ENCODE peak calls at places on chromosomes 6 and 20, in nine cellular contexts. J is amygdala, U is EL, X is NCI-H1092, K is NCI-H2029 treated with DMSO at 0.1 percent for 48 hours, W is ELR, E is skeletal muscle cell, H is testis, N is mesenteric fat pad. R is an unnamed sample.

GRCh38 chr20:45630366-45630765 is 718 bp downstream of the WFDC9 start:
- DNase-seq in X (no peak), E (no peak), W (peak), J (no peak), K (no peak), N (no peak), U (peak), H (no peak), R (no peak)

GRCh38 chr6:1993049-1993448 is 252.4 kb downstream of the GMDS start:
- DNase-seq in K (no peak), X (no peak), U (peak), E (no peak), N (no peak), H (no peak), W (peak), J (no peak), R (no peak)

GRCh38 chr6:113936093-113936934 is 34.6 kb downstream of the HDAC2 start:
- DNase-seq in H (no peak), E (peak), N (no peak), U (peak), W (peak), J (peak), K (peak), X (peak), R (peak)

GRCh38 chr6:111777357-111777756 is 95.9 kb downstream of the FYN start:
- DNase-seq in K (no peak), W (no peak), X (no peak), H (no peak), U (no peak), J (peak), E (no peak), N (no peak), R (no peak)

GRCh38 chr20:19922716-19923115 is 94.4 kb upstream of the NAA20 start:
- DNase-seq in J (no peak), X (no peak), H (peak), W (no peak), N (no peak), U (no peak), E (no peak), K (no peak), R (no peak)

GRCh38 chr20:9244811-9245210 is 175.9 kb downstream of the PLCB4 start:
- DNase-seq in X (no peak), U (no peak), J (no peak), W (no peak), N (no peak), K (no peak), H (no peak), E (no peak), R (no peak)

GRCh38 chr6:34922177-34922663 is 33.2 kb downstream of the ANKS1A start:
- DNase-seq in K (peak), U (peak), H (no peak), J (no peak), X (no peak), E (peak), W (peak), N (no peak), R (no peak)

GRCh38 chr6:169172435-169172834 is 81.2 kb downstream of the THBS2 start:
- DNase-seq in K (no peak), N (peak), H (no peak), X (no peak), U (peak), J (no peak), W (peak), E (no peak), R (no peak)

GRCh38 chr20:45924391-45925261 is 9.9 kb upstream of the PCIF1 start:
- DNase-seq in W (peak), U (no peak), J (no peak), H (peak), N (no peak), K (no peak), E (no peak), X (no peak), R (no peak)

GRCh38 chr20:22402990-22403859 is 181.1 kb downstream of the FOXA2 start:
- DNase-seq in X (no peak), J (no peak), K (peak), N (no peak), E (no peak), W (no peak), U (no peak), H (no peak), R (no peak)

GRCh38 chr6:335572-335971 is 43.3 kb downstream of the DUSP22 start:
- DNase-seq in N (peak), X (no peak), K (no peak), H (no peak), J (no peak), W (no peak), E (no peak), U (no peak), R (no peak)

GRCh38 chr6:46062312-46062711 is 46.7 kb upstream of the CLIC5 start:
- DNase-seq in X (no peak), W (no peak), K (no peak), U (no peak), H (no peak), N (no peak), E (no peak), J (no peak), R (no peak)

GRCh38 chr6:81553246-81553645 is 199.2 kb downstream of the TENT5A start:
- DNase-seq in N (no peak), J (no peak), E (no peak), W (peak), X (no peak), H (no peak), K (no peak), U (peak), R (no peak)

GRCh38 chr20:42027746-42028268 is 409.6 kb upstream of the CHD6 start:
- DNase-seq in E (no peak), U (no peak), K (peak), J (no peak), N (no peak), H (no peak), W (no peak), X (no peak), R (no peak)

GRCh38 chr6:133203344-133203697 is 37.8 kb upstream of the EYA4 start:
- DNase-seq in H (no peak), W (peak), U (no peak), N (no peak), J (no peak), X (no peak), K (no peak), E (no peak), R (no peak)

GRCh38 chr6:78607188-78607587 is 260.2 kb upstream of the IRAK1BP1 start:
- DNase-seq in J (no peak), H (no peak), W (peak), E (no peak), K (no peak), N (no peak), X (no peak), U (peak), R (no peak)

GRCh38 chr6:145294942-145295341 is 440.4 kb downstream of the EPM2A start:
- DNase-seq in K (no peak), H (no peak), X (no peak), W (no peak), E (no peak), U (no peak), N (no peak), J (no peak), R (no peak)

GRCh38 chr6:9699890-9700289 is 715.0 kb downstream of the TFAP2A start:
- DNase-seq in K (peak), N (no peak), H (no peak), J (no peak), U (no peak), X (no peak), E (no peak), W (no peak), R (no peak)

GRCh38 chr6:117989086-117989485 is 82.0 kb downstream of the SLC35F1 start:
- DNase-seq in J (no peak), U (no peak), E (no peak), X (no peak), K (no peak), H (no peak), W (no peak), N (no peak), R (no peak)

GRCh38 chr6:30061766-30062458 is 847 bp downstream of the POLR1H start:
- DNase-seq in U (peak), X (no peak), J (no peak), W (peak), N (no peak), E (no peak), H (peak), K (no peak), R (no peak)

GRCh38 chr6:70469965-70470364 is 56.7 kb downstream of the FAM135A start:
- DNase-seq in H (no peak), W (no peak), U (no peak), X (no peak), K (no peak), J (no peak), N (no peak), E (no peak), R (no peak)

GRCh38 chr20:10673176-10673830 is 496 bp downstream of the JAG1 start:
- DNase-seq in X (peak), K (peak), U (peak), W (peak), J (no peak), H (peak), N (no peak), E (no peak), R (no peak)

GRCh38 chr6:157163434-157164159 is 159.7 kb downstream of the TMEM242 start:
- DNase-seq in E (no peak), W (no peak), X (no peak), N (no peak), J (no peak), K (no peak), U (no peak), H (no peak), R (no peak)

GRCh38 chr20:53734006-53734688 is 140.5 kb upstream of the ZNF217 start:
- DNase-seq in W (no peak), H (no peak), X (no peak), E (no peak), N (no peak), U (no peak), J (no peak), K (no peak), R (no peak)

GRCh38 chr6:128504003-128504654 is 16.3 kb downstream of the PTPRK start:
- DNase-seq in X (no peak), N (no peak), J (no peak), K (no peak), E (no peak), W (no peak), U (no peak), H (no peak), R (no peak)

GRCh38 chr6:38350882-38351281 is 288.8 kb downstream of the BTBD9 start:
- DNase-seq in K (no peak), J (no peak), U (no peak), N (no peak), X (no peak), H (no peak), E (no peak), W (no peak), R (no peak)

GRCh38 chr6:144335914-144336313 is 50.8 kb downstream of the UTRN start:
- DNase-seq in W (peak), U (peak), E (no peak), X (no peak), K (no peak), H (no peak), J (no peak), N (no peak), R (no peak)

GRCh38 chr6:78598966-78599365 is 268.4 kb upstream of the IRAK1BP1 start:
- DNase-seq in W (peak), K (no peak), N (no peak), U (peak), H (no peak), J (no peak), E (peak), X (no peak), R (no peak)

GRCh38 chr6:124688369-124688768 is 273.9 kb upstream of the RNF217 start:
- DNase-seq in W (no peak), X (no peak), H (no peak), U (no peak), N (no peak), K (no peak), E (no peak), J (no peak), R (no peak)

GRCh38 chr6:160002882-160003281 is 34.0 kb downstream of the IGF2R start:
- DNase-seq in J (no peak), U (no peak), X (no peak), K (no peak), H (no peak), N (no peak), W (no peak), E (no peak), R (no peak)

GRCh38 chr20:9514461-9515210 is at the start of gene LAMP5:
- DNase-seq in K (no peak), X (peak), N (no peak), J (no peak), U (no peak), W (peak), E (no peak), H (peak), R (no peak)

R was measured in NCI-H2107.